ENCODE peak calls at places on chromosome 4, in four cellular contexts. T is cardiac fibroblast, F is posterior cingulate gyrus, Z is NCI-H510A treated with DMSO at 0.1 percent for 48 hours. A is an unnamed sample.

GRCh38 chr4:4866833-4867744 is 7.6 kb downstream of the MSX1 start:
- DNase-seq in T (no peak), F (no peak), Z (no peak), A (no peak)

GRCh38 chr4:102247041-102247440 is 98.2 kb downstream of the SLC39A8 start:
- DNase-seq in T (peak), F (no peak), Z (no peak), A (no peak)

GRCh38 chr4:163486321-163486720 is 8.2 kb upstream of the TMA16 start:
- DNase-seq in T (no peak), F (no peak), Z (no peak), A (no peak)

GRCh38 chr4:19381068-19381467 is 870.6 kb upstream of the SLIT2 start:
- DNase-seq in T (peak), F (no peak), Z (no peak), A (peak)

GRCh38 chr4:98642991-98643426 is 15.4 kb downstream of the TSPAN5 start:
- DNase-seq in T (peak), F (no peak), Z (no peak), A (no peak)

GRCh38 chr4:89129080-89129640 is 17.8 kb downstream of the TIGD2 start:
- DNase-seq in T (peak), F (no peak), Z (no peak), A (no peak)

GRCh38 chr4:6695660-6696581 is 2.2 kb downstream of the S100P start:
- DNase-seq in T (no peak), F (no peak), Z (no peak), A (no peak)

GRCh38 chr4:90181644-90182043 is 54.5 kb downstream of the CCSER1 start:
- DNase-seq in T (no peak), F (no peak), Z (no peak), A (no peak)

GRCh38 chr4:139454111-139454600 is at the start of gene RAB33B:
- DNase-seq in T (peak), F (no peak), Z (no peak), A (no peak)

GRCh38 chr4:15652191-15652590 is 3.0 kb downstream of the FBXL5 start:
- DNase-seq in T (no peak), F (no peak), Z (no peak), A (no peak)

GRCh38 chr4:126727461-126727860 is 905.3 kb upstream of the INTU start:
- DNase-seq in T (peak), F (no peak), Z (no peak), A (no peak)

GRCh38 chr4:17400696-17401095 is 111.2 kb downstream of the QDPR start:
- DNase-seq in T (no peak), F (no peak), Z (no peak), A (no peak)

GRCh38 chr4:2341261-2341841 is 77.1 kb downstream of the ZFYVE28 start:
- DNase-seq in T (no peak), F (peak), Z (no peak), A (no peak)

GRCh38 chr4:87052615-87053014 is 117.8 kb downstream of the AFF1 start:
- DNase-seq in T (no peak), F (no peak), Z (no peak), A (no peak)

GRCh38 chr4:37549003-37549402 is 137.2 kb downstream of the RELL1 start:
- DNase-seq in T (peak), F (no peak), Z (no peak), A (no peak)

GRCh38 chr4:55356991-55357461 is 11.0 kb downstream of the SRD5A3 start:
- DNase-seq in T (peak), F (no peak), Z (peak), A (no peak)

GRCh38 chr4:22597471-22597870 is 81.6 kb upstream of the ADGRA3 start:
- DNase-seq in T (no peak), F (no peak), Z (no peak), A (no peak)

GRCh38 chr4:73684097-73684496 is 56.3 kb upstream of the CXCL8 start:
- DNase-seq in T (peak), F (no peak), Z (no peak), A (no peak)

GRCh38 chr4:87130482-87130881 is 89.9 kb downstream of the KLHL8 start:
- DNase-seq in T (no peak), F (no peak), Z (no peak), A (no peak)

GRCh38 chr4:66266035-66266434 is 595.7 kb upstream of the EPHA5 start:
- DNase-seq in T (no peak), F (no peak), Z (peak), A (no peak)

GRCh38 chr4:48141048-48141447 is 7.0 kb upstream of the TXK start:
- DNase-seq in T (peak), F (no peak), Z (peak), A (no peak)

GRCh38 chr4:139593091-139593564 is 37.1 kb upstream of the SETD7 start:
- DNase-seq in T (peak), F (no peak), Z (no peak), A (peak)

GRCh38 chr4:78121338-78121904 is 64.3 kb downstream of the FRAS1 start:
- DNase-seq in T (no peak), F (no peak), Z (peak), A (no peak)

GRCh38 chr4:742742-743311 is 37.2 kb downstream of the PCGF3 start:
- DNase-seq in T (peak), F (peak), Z (peak), A (peak)

GRCh38 chr4:159103406-159104131 is 690 bp downstream of the RAPGEF2 start:
- DNase-seq in T (peak), F (peak), Z (peak), A (no peak)

GRCh38 chr4:89434364-89434988 is 126.9 kb upstream of the GPRIN3 start:
- DNase-seq in T (peak), F (no peak), Z (peak), A (no peak)

GRCh38 chr4:10926025-10926424 is 241.5 kb upstream of the CLNK start:
- DNase-seq in T (peak), F (no peak), Z (no peak), A (peak)

GRCh38 chr4:139988863-139989765 is 164.9 kb downstream of the MAML3 start:
- DNase-seq in T (peak), F (no peak), Z (no peak), A (peak)

GRCh38 chr4:8745828-8746225 is 125.8 kb downstream of the HMX1 start:
- DNase-seq in T (no peak), F (no peak), Z (no peak), A (no peak)

GRCh38 chr4:48467442-48467841 is 15.7 kb upstream of the SLC10A4 start:
- DNase-seq in T (no peak), F (no peak), Z (no peak), A (no peak)

GRCh38 chr4:145735330-145735638 is 55.3 kb downstream of the C4orf51 start:
- DNase-seq in T (peak), F (no peak), Z (no peak), A (peak)

GRCh38 chr4:182826391-182826790 is 90.8 kb downstream of the DCTD start:
- DNase-seq in T (no peak), F (peak), Z (no peak), A (no peak)

GRCh38 chr4:107258359-107258758 is 222.2 kb upstream of the DKK2 start:
- DNase-seq in T (peak), F (no peak), Z (no peak), A (no peak)

GRCh38 chr4:42654606-42655005 is 2.3 kb downstream of the ATP8A1 start:
- DNase-seq in T (peak), F (no peak), Z (no peak), A (peak)

GRCh38 chr4:23856630-23857029 is 33.2 kb downstream of the PPARGC1A start:
- DNase-seq in T (no peak), F (no peak), Z (no peak), A (no peak)

GRCh38 chr4:165378763-165379631 is at the start of gene CPE:
- DNase-seq in T (peak), F (peak), Z (peak), A (peak)

GRCh38 chr4:48008021-48008596 is 8.4 kb downstream of the CNGA1 start:
- DNase-seq in T (peak), F (no peak), Z (no peak), A (no peak)

GRCh38 chr4:138111462-138112000 is 130.6 kb downstream of the SLC7A11 start:
- DNase-seq in T (peak), F (no peak), Z (no peak), A (no peak)

GRCh38 chr4:153140294-153140693 is 63.9 kb upstream of the TRIM2 start:
- DNase-seq in T (no peak), F (no peak), Z (no peak), A (no peak)

A was measured in H54.